ENCODE peak calls at places on chromosomes 11 and 22, in four cellular contexts. V is A549; R is CD8-positive, alpha-beta T cell; J is endodermal cell. O is an unnamed sample. For H3K4me1, the result is how much of the 10 kb centered on the place peaks cover.

GRCh38 chr22:44337658-44338004 is 24.9 kb upstream of the SHISAL1 start:
- DNase-seq in V (peak), R (no peak), J (peak), O (peak)

GRCh38 chr11:58730507-58731089 is 1.1 kb downstream of the GLYAT start:
- DNase-seq in V (no peak), R (no peak), J (no peak), O (no peak)

GRCh38 chr11:38446336-38446735 is 1848.3 kb upstream of the RAG2 start:
- DNase-seq in V (no peak), R (no peak), J (no peak), O (no peak)

GRCh38 chr22:32918741-32919140 is 117.2 kb downstream of the TIMP3 start:
- DNase-seq in V (no peak), R (no peak), J (no peak), O (no peak)

GRCh38 chr22:17349172-17349571 is 20.1 kb upstream of the CECR2 start:
- DNase-seq in V (no peak), R (no peak), J (no peak), O (no peak)

GRCh38 chr22:48332438-48333322 is 1495.0 kb downstream of the BRD1 start:
- DNase-seq in V (no peak), R (no peak), J (peak), O (no peak)

GRCh38 chr11:47412152-47412746 is 3.9 kb downstream of the SLC39A13 start:
- DNase-seq in V (peak), R (no peak), J (peak), O (peak)

GRCh38 chr11:2541881-2542361 is 97.1 kb downstream of the KCNQ1 start:
- DNase-seq in V (no peak), R (no peak), J (peak), O (no peak)

GRCh38 chr22:46175631-46176030 is 25.3 kb downstream of the PPARA start:
- DNase-seq in V (no peak), R (no peak), J (no peak), O (no peak)

GRCh38 chr22:37060801-37061610 is 9.5 kb downstream of the KCTD17 start:
- DNase-seq in V (no peak), R (no peak), J (no peak), O (no peak)

GRCh38 chr22:17873804-17874203 is 99.5 kb upstream of the BID start:
- DNase-seq in V (no peak), R (no peak), J (no peak), O (no peak)

GRCh38 chr11:118370774-118371173 is 11.4 kb downstream of the UBE4A start:
- DNase-seq in V (no peak), R (no peak), J (peak), O (no peak)

GRCh38 chr11:65862191-65862735 is 2.0 kb downstream of the MUS81 start:
- DNase-seq in V (no peak), R (no peak), J (no peak), O (no peak)

DNA sequence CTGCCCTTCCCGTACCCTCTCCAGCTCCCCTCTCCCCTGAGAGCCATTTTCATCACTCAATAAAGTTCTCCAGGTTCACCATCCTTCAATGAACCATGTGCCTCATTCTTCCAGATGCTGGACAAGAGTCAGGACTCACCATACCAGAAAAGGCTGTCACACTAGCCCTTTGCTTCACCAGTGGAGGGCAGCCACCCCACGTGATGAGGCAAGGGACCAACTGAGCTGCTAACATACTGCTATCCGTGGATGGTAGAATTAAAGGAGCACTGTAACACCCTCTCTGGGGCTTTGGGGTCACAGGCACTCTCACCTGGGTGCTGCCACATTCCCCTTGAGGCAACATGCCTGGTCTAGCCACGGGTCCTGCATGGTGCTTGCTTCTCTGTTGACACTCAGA is 13.1 kb upstream of the OR5I1 start:
- DNase-seq in V (no peak), R (no peak), J (peak), O (no peak)
- H3K27ac ChIP-seq in V (no peak), R (no peak), J (no peak), O (no peak)

DNA sequence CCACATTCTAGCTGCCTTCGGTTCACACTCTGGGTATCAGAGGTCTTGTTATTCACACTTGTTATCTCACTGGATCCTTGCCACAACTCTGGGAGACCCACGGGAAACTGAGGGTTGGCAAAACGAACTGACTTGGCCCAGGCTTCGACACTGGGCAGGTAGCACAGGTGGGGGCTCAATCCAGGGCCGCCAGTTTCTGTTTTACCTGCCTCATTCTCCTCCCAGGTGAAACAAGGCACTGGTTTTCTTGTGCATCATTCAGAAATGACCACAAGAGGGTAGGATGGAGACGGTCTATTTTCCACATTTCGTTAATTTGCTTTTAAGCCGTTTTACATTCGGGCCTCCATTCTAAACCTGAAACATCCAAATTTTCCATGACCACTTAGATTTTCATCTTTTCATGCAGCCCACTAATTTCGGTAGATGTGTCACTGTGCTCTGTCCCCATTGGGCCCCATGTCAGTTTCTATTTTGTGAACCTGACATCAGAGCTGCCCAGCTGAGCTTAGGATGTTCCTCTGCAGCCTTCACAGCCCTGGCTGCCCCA is 108.1 kb downstream of the KIAA1671 start:
- DNase-seq in V (no peak), R (no peak), J (no peak), O (no peak)
- TF ChIP-seq CTCF in V (no peak), R (peak), J (peak), O (peak)

DNA sequence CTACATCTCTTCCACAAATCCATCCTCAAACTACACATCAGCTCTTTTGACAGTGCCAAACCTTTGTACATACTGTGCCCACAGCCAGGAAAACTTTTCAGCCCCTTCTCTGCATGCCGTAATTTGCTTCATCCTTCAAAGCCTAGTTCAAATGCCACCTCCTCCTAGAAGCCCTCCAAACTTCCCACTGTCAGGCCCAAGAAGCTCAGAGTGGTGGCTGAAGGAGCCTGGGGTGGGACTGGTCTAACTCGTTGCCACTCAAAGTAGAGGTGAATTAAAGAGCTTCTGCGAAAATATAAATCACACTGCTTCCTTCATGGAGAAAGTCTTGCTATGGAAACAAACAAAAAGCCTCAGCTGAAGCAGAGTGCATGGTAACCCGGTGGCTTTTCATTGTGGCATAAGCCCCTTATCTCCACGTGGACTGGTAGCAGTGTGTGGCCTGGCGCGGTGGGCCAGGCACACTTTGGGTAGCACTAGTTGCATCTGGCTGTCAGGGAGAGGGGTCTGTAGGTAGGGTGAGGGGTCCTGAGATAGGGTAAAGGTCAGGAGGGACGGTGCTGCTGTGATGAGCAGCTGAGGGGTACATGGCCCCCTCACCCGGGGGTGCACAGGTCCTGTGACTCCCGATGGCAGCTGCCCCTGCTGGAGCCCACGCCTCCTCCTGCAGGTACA is 76.9 kb downstream of the MYO7A start:
- DNase-seq in V (no peak), R (no peak), J (no peak), O (no peak)
- H3K4me1 ChIP-seq in V (under half), R (under half), J (under half), O (under half)

GRCh38 chr22:23068096-23068831 is 2.1 kb upstream of the GNAZ start:
- DNase-seq in V (no peak), R (no peak), J (peak), O (no peak)

GRCh38 chr22:23068832-23069385 is 1.4 kb upstream of the GNAZ start:
- DNase-seq in V (no peak), R (no peak), J (peak), O (no peak)

GRCh38 chr22:23071163-23072034 is 1.1 kb downstream of the GNAZ start:
- DNase-seq in V (no peak), R (no peak), J (no peak), O (no peak)

GRCh38 chr22:23070418-23071162 is at the start of gene GNAZ:
- DNase-seq in V (no peak), R (no peak), J (peak), O (no peak)

GRCh38 chr22:23069502-23070357 is 589 bp upstream of the GNAZ start:
- DNase-seq in V (peak), R (peak), J (peak), O (peak)
- H3K27ac ChIP-seq in V (peak), R (no peak), J (no peak), O (no peak)

DNA sequence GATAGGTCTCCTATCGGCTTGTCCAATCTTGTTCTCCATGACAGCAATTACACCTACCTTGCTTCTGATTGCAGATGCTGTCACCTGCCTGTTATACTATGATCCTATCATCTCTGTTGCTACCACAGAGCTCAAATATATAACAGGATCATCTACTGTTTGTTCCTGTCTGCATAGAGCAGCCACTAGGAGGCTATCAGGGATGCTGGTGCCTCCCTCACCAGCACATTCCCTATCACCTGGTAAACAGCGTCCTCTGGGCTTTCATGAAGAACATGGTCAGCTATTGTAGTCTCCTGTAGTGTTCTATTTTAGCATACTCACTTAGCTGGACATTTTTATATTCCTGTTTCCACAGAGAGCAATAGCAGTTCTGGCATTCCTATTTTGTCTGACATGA is 87.8 kb upstream of the FAT3 start:
- DNase-seq in V (no peak), R (no peak), J (peak), O (no peak)
- TF ChIP-seq CTCF in V (peak), R (no peak), J (peak), O (no peak)

O was measured in cardiac muscle cell.